ENCODE peak calls at places on chromosome 5, in eight cellular contexts. R is activated T-cell treated with anti-CD3 and anti-CD28 coated beads, Interleukin-2, amount 50 U/mL, for 4 hours; P is epithelial cell of esophagus; T is gastrocnemius medialis; X is amniotic epithelial cell; J is BE2C; G is PC-9; M is iPS DF 19.7. W is an unnamed sample.

GRCh38 chr5:21452429-21452828 is 1400.7 kb downstream of the CDH12 start:
- DNase-seq in G (no peak), X (no peak), T (no peak), M (no peak), R (no peak), J (no peak), P (no peak), W (no peak)

GRCh38 chr5:167255931-167256330 is 1035.5 kb upstream of the WWC1 start:
- DNase-seq in X (no peak), G (no peak), M (no peak), T (no peak), R (no peak), J (no peak), P (peak; percentile 13), W (no peak)

GRCh38 chr5:114648940-114649339 is 287.1 kb downstream of the KCNN2 start:
- DNase-seq in P (no peak), R (no peak), J (no peak), T (no peak), G (no peak), M (no peak), X (no peak), W (no peak)

GRCh38 chr5:168481330-168481788 is 4.9 kb upstream of the RARS1 start:
- DNase-seq in P (no peak), R (no peak), M (no peak), J (no peak), T (no peak), G (peak; percentile 43), X (no peak), W (peak; percentile 76)

GRCh38 chr5:6686916-6687409 is 26.3 kb upstream of the TENT4A start:
- DNase-seq in T (no peak), X (peak; percentile 56), G (no peak), P (peak; percentile 58), M (peak; percentile 17), R (no peak), J (no peak), W (no peak)

GRCh38 chr5:158739941-158740340 is 359.8 kb downstream of the EBF1 start:
- DNase-seq in R (no peak), J (peak; percentile 39), T (peak; percentile 15), G (no peak), P (no peak), M (no peak), X (peak; percentile 2), W (no peak)

GRCh38 chr5:1889321-1890065 is 6.8 kb upstream of the IRX4 start:
- DNase-seq in G (no peak), P (peak; percentile 6), M (no peak), J (no peak), R (no peak), T (no peak), X (no peak), W (no peak)

GRCh38 chr5:56585466-56585865 is 229.9 kb upstream of the MAP3K1 start:
- DNase-seq in X (peak; percentile 50), J (no peak), R (no peak), T (no peak), G (no peak), P (peak; percentile 82), M (no peak), W (no peak)

GRCh38 chr5:172175263-172175719 is 12.7 kb downstream of the STK10 start:
- DNase-seq in R (peak; percentile 80), M (no peak), G (no peak), X (no peak), P (no peak), T (peak; percentile 45), J (no peak), W (peak; percentile 75)

GRCh38 chr5:128436825-128437224 is 101.2 kb downstream of the FBN2 start:
- DNase-seq in R (no peak), X (peak; percentile 91), G (peak; percentile 48), M (no peak), J (no peak), P (peak; percentile 94), T (no peak), W (no peak)

GRCh38 chr5:28808967-28809810 is 1770.8 kb upstream of the CDH9 start:
- DNase-seq in P (no peak), M (no peak), G (no peak), R (no peak), X (no peak), J (no peak), T (no peak), W (no peak)

GRCh38 chr5:102959055-102959454 is 160.9 kb downstream of the GIN1 start:
- DNase-seq in G (peak; percentile 64), M (no peak), P (peak; percentile 85), X (peak; percentile 84), T (no peak), J (no peak), R (no peak), W (no peak)

GRCh38 chr5:162078805-162079204 is 11.2 kb downstream of the GABRG2 start:
- DNase-seq in P (no peak), J (no peak), G (no peak), T (no peak), X (no peak), M (no peak), R (no peak), W (no peak)

GRCh38 chr5:6383376-6383775 is 5.0 kb upstream of the MED10 start:
- DNase-seq in T (no peak), J (no peak), G (no peak), P (no peak), R (no peak), X (no peak), M (no peak), W (no peak)

GRCh38 chr5:176748967-176749935 is 61.1 kb upstream of the UNC5A start:
- DNase-seq in G (no peak), T (no peak), P (no peak), R (no peak), J (no peak), M (no peak), X (no peak), W (no peak)

GRCh38 chr5:151628112-151628823 is 37.1 kb upstream of the FAT2 start:
- DNase-seq in M (no peak), T (peak; percentile 37), P (peak; percentile 77), R (no peak), J (no peak), X (peak; percentile 37), G (no peak), W (no peak)

GRCh38 chr5:90949469-90950358 is 391.1 kb downstream of the ADGRV1 start:
- DNase-seq in X (no peak), M (no peak), P (no peak), R (no peak), G (no peak), T (no peak), J (no peak), W (no peak)

GRCh38 chr5:126868961-126869451 is 92.1 kb downstream of the LMNB1 start:
- DNase-seq in M (no peak), R (no peak), P (peak; percentile 27), G (no peak), T (no peak), J (peak; percentile 44), X (no peak), W (peak; percentile 40)

GRCh38 chr5:139862313-139862712 is 66.7 kb downstream of the PSD2 start:
- DNase-seq in R (no peak), T (no peak), G (no peak), J (no peak), X (peak; percentile 13), P (no peak), M (no peak), W (no peak)

GRCh38 chr5:141354900-141355469 is at the start of gene PCDHGA4:
- DNase-seq in X (no peak), P (no peak), J (no peak), T (no peak), M (no peak), G (no peak), R (no peak), W (no peak)

GRCh38 chr5:160620401-160620800 is 198.7 kb downstream of the PTTG1 start:
- DNase-seq in M (no peak), X (no peak), P (no peak), T (no peak), G (no peak), J (no peak), R (no peak), W (no peak)

GRCh38 chr5:132500931-132501628 is 10.5 kb upstream of the IRF1 start:
- DNase-seq in R (peak; percentile 75), P (peak; percentile 63), M (no peak), X (peak; percentile 46), G (no peak), T (peak; percentile 50), J (peak; percentile 75), W (peak; percentile 79)

GRCh38 chr5:18270635-18271338 is 636.5 kb downstream of the TAF11L14 start:
- DNase-seq in T (no peak), G (no peak), J (no peak), P (peak; percentile 57), X (no peak), R (no peak), M (no peak), W (no peak)

GRCh38 chr5:89053547-89053946 is 170.6 kb upstream of the MEF2C start:
- DNase-seq in X (no peak), G (no peak), R (no peak), J (no peak), P (no peak), T (no peak), M (no peak), W (no peak)

GRCh38 chr5:6644841-6645240 is 11.6 kb downstream of the SRD5A1 start:
- DNase-seq in T (no peak), G (no peak), P (no peak), X (peak; percentile 7), J (no peak), M (no peak), R (no peak), W (no peak)

GRCh38 chr5:94174748-94175411 is 433.5 kb upstream of the POU5F2 start:
- DNase-seq in P (peak; percentile 59), G (no peak), X (peak; percentile 53), J (no peak), R (no peak), M (no peak), T (no peak), W (no peak)

GRCh38 chr5:142618125-142618524 is 67.8 kb downstream of the FGF1 start:
- DNase-seq in M (no peak), G (peak; percentile 37), P (peak; percentile 54), T (no peak), R (no peak), J (no peak), X (peak; percentile 33), W (no peak)

GRCh38 chr5:53001541-53001940 is 12.4 kb downstream of the ITGA2 start:
- DNase-seq in R (no peak), X (no peak), P (no peak), J (no peak), G (no peak), M (no peak), T (no peak), W (no peak)

GRCh38 chr5:149581192-149581861 is at the start of gene ARHGEF37:
- DNase-seq in G (no peak), T (peak; percentile 79), J (peak; percentile 71), R (peak; percentile 44), P (peak; percentile 72), X (peak; percentile 45), M (no peak), W (no peak)

GRCh38 chr5:32754251-32754650 is 43.1 kb downstream of the NPR3 start:
- DNase-seq in T (no peak), G (no peak), R (no peak), M (no peak), P (no peak), J (no peak), X (no peak), W (no peak)

GRCh38 chr5:152170350-152170749 is 234.7 kb downstream of the NMUR2 start:
- DNase-seq in P (no peak), T (peak; percentile 22), X (no peak), G (no peak), J (no peak), R (no peak), M (no peak), W (no peak)

GRCh38 chr5:14685757-14686156 is 21.2 kb downstream of the OTULIN start:
- DNase-seq in T (no peak), J (peak; percentile 43), X (peak; percentile 62), M (no peak), P (peak; percentile 62), R (no peak), G (peak; percentile 39), W (peak; percentile 63)

GRCh38 chr5:105752801-105753200 is 1917.9 kb downstream of the EFNA5 start:
- DNase-seq in M (no peak), T (no peak), J (no peak), P (peak; percentile 11), G (no peak), R (no peak), X (peak; percentile 34), W (no peak)

GRCh38 chr5:172180936-172181335 is 7.1 kb downstream of the STK10 start:
- DNase-seq in P (peak; percentile 42), G (no peak), M (no peak), T (no peak), X (no peak), J (no peak), R (no peak), W (no peak)

W was measured in GM13977.